ENCODE peak calls at places on chromosomes 11 and 22, in five cellular contexts. One of them, this sample, is unnamed.

GRCh38 chr11:64186205-64187165 is 514 bp downstream of the STIP1 start:
- DNase-seq in mucosa of descending colon: peak
- DNase-seq in BJ: no peak
- DNase-seq in GF-D8: no peak
- DNase-seq in thoracic aorta: no peak
- DNase-seq in this sample: no peak

GRCh38 chr11:779120-779954 is 2.0 kb upstream of the GATD1 start:
- DNase-seq in BJ: no peak
- DNase-seq in mucosa of descending colon: no peak
- DNase-seq in thoracic aorta: no peak
- DNase-seq in GF-D8: no peak
- DNase-seq in this sample: no peak

GRCh38 chr22:44329179-44329796 is 16.5 kb upstream of the SHISAL1 start:
- DNase-seq in thoracic aorta: no peak
- DNase-seq in mucosa of descending colon: peak
- DNase-seq in BJ: no peak
- DNase-seq in GF-D8: no peak
- DNase-seq in this sample: no peak

GRCh38 chr11:114063149-114063828 is 3.8 kb downstream of the ZBTB16 start:
- DNase-seq in GF-D8: no peak
- DNase-seq in thoracic aorta: no peak
- DNase-seq in mucosa of descending colon: no peak
- DNase-seq in BJ: no peak
- DNase-seq in this sample: no peak

GRCh38 chr11:122900803-122901202 is 18.2 kb downstream of the JHY start:
- DNase-seq in thoracic aorta: no peak
- DNase-seq in BJ: no peak
- DNase-seq in GF-D8: no peak
- DNase-seq in mucosa of descending colon: no peak
- DNase-seq in this sample: no peak

GRCh38 chr11:112928136-112928535 is 33.1 kb upstream of the NCAM1 start:
- DNase-seq in GF-D8: no peak
- DNase-seq in BJ: no peak
- DNase-seq in thoracic aorta: no peak
- DNase-seq in mucosa of descending colon: no peak
- DNase-seq in this sample: no peak

GRCh38 chr11:70532066-70532440 is 133.7 kb downstream of the CTTN start:
- DNase-seq in GF-D8: no peak
- DNase-seq in BJ: no peak
- DNase-seq in thoracic aorta: no peak
- DNase-seq in mucosa of descending colon: no peak
- DNase-seq in this sample: no peak

GRCh38 chr11:1693327-1694063 is 3.5 kb upstream of the KRTAP5-6 start:
- DNase-seq in GF-D8: no peak
- DNase-seq in BJ: peak
- DNase-seq in thoracic aorta: peak
- DNase-seq in mucosa of descending colon: peak
- DNase-seq in this sample: peak

GRCh38 chr11:46845740-46846509 is at the start of gene CKAP5:
- DNase-seq in mucosa of descending colon: peak
- DNase-seq in thoracic aorta: peak
- DNase-seq in BJ: peak
- DNase-seq in GF-D8: peak
- DNase-seq in this sample: peak

GRCh38 chr11:32947985-32948384 is 55.4 kb downstream of the QSER1 start:
- DNase-seq in BJ: no peak
- DNase-seq in thoracic aorta: no peak
- DNase-seq in mucosa of descending colon: no peak
- DNase-seq in GF-D8: no peak
- DNase-seq in this sample: no peak

GRCh38 chr11:61120865-61121831 is 18.9 kb downstream of the CD5 start:
- DNase-seq in BJ: no peak
- DNase-seq in thoracic aorta: no peak
- DNase-seq in GF-D8: no peak
- DNase-seq in mucosa of descending colon: peak
- DNase-seq in this sample: no peak

GRCh38 chr11:87290304-87290922 is 252.7 kb downstream of the TMEM135 start:
- DNase-seq in GF-D8: no peak
- DNase-seq in mucosa of descending colon: no peak
- DNase-seq in BJ: no peak
- DNase-seq in thoracic aorta: no peak
- DNase-seq in this sample: peak

GRCh38 chr11:84922836-84923235 is 704.3 kb downstream of the DLG2 start:
- DNase-seq in BJ: no peak
- DNase-seq in thoracic aorta: no peak
- DNase-seq in GF-D8: no peak
- DNase-seq in mucosa of descending colon: peak
- DNase-seq in this sample: no peak

GRCh38 chr22:39253427-39254070 is 8.8 kb upstream of the PDGFB start:
- DNase-seq in BJ: peak
- DNase-seq in thoracic aorta: peak
- DNase-seq in mucosa of descending colon: peak
- DNase-seq in GF-D8: no peak
- DNase-seq in this sample: peak